ENCODE peak calls at places on chromosome 5, in five cellular contexts. U is AG04450, S is body of pancreas, L is fibroblast of mammary gland, B is A673. T is an unnamed sample.

GRCh38 chr5:95734916-95735315 is 3.8 kb downstream of the RHOBTB3 start:
- DNase-seq in L (peak), S (no peak), B (no peak), U (peak), T (peak)

GRCh38 chr5:174793684-174794328 is 69.4 kb downstream of the MSX2 start:
- DNase-seq in U (no peak), S (peak), B (peak), L (peak), T (peak)

GRCh38 chr5:175060264-175060663 is 335.9 kb downstream of the MSX2 start:
- DNase-seq in B (no peak), S (no peak), L (no peak), U (no peak), T (no peak)

GRCh38 chr5:40277161-40277906 is 402.4 kb upstream of the PTGER4 start:
- DNase-seq in S (no peak), L (no peak), U (no peak), B (no peak), T (no peak)

GRCh38 chr5:35236770-35237169 is 6.5 kb upstream of the PRLR start:
- DNase-seq in S (no peak), U (no peak), L (no peak), B (no peak), T (no peak)

GRCh38 chr5:112492291-112492690 is 73.2 kb upstream of the EPB41L4A start:
- DNase-seq in U (peak), S (peak), B (peak), L (peak), T (peak)

GRCh38 chr5:9786378-9787360 is 156.5 kb upstream of the TAS2R1 start:
- DNase-seq in S (no peak), B (no peak), L (no peak), U (no peak), T (no peak)

GRCh38 chr5:56676091-56676768 is 139.1 kb upstream of the MAP3K1 start:
- DNase-seq in S (no peak), U (no peak), L (no peak), B (no peak), T (no peak)

GRCh38 chr5:141603912-141604311 is 14.9 kb downstream of the DIAPH1 start:
- DNase-seq in S (no peak), U (no peak), L (no peak), B (no peak), T (no peak)

GRCh38 chr5:141597814-141598213 is 21.0 kb downstream of the DIAPH1 start:
- DNase-seq in U (no peak), S (no peak), B (no peak), L (no peak), T (no peak)

GRCh38 chr5:141597394-141597793 is 21.4 kb downstream of the DIAPH1 start:
- DNase-seq in L (no peak), U (no peak), B (no peak), S (no peak), T (no peak)

GRCh38 chr5:141596867-141597266 is 21.9 kb downstream of the DIAPH1 start:
- DNase-seq in L (no peak), B (no peak), S (no peak), U (no peak), T (no peak)

GRCh38 chr5:141598389-141599360 is 20.1 kb downstream of the DIAPH1 start:
- DNase-seq in L (peak), S (no peak), B (no peak), U (no peak), T (no peak)
- TF ChIP-seq CTCF in L (no peak), S (no peak), B (no peak), U (no peak), T (no peak)

DNA sequence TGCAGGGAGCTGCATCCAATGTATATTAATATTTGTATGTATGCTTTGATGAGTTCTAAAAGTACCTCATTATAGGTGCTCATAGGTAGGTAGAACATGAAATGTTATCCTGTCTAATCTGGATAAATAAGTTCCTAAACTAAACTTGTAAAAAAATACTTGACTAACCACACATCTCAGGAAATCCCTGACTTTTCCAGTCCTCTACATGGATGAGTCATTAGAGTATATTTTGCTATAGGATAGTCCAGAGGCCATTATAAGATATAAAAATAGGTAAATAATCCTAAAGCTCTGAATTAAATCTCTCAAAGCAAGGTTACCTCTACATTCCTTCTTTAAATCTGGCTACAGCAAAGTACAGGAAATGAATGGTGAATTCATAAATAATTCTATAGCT is 404.3 kb downstream of the RAB3C start:
- DNase-seq in L (no peak), B (no peak), S (no peak), U (no peak), T (no peak)
- TF ChIP-seq CTCF in L (no peak), B (no peak), S (no peak), U (no peak), T (no peak)

GRCh38 chr5:171340042-171340441 is 31.0 kb downstream of the TLX3 start:
- DNase-seq in B (no peak), S (no peak), L (no peak), U (no peak), T (no peak)

GRCh38 chr5:171335616-171336015 is 26.6 kb downstream of the TLX3 start:
- DNase-seq in B (no peak), L (no peak), U (no peak), S (no peak), T (no peak)

GRCh38 chr5:171340491-171340890 is 31.4 kb downstream of the TLX3 start:
- DNase-seq in S (no peak), U (no peak), B (no peak), L (no peak), T (no peak)

GRCh38 chr5:171337207-171337562 is 28.1 kb downstream of the TLX3 start:
- DNase-seq in S (no peak), U (no peak), L (no peak), B (no peak), T (no peak)

GRCh38 chr5:171336486-171337206 is 27.6 kb downstream of the TLX3 start:
- DNase-seq in S (peak), B (peak), U (peak), L (peak), T (peak)
- TF ChIP-seq CTCF in S (no peak), B (peak), U (peak), L (peak), T (peak)

DNA sequence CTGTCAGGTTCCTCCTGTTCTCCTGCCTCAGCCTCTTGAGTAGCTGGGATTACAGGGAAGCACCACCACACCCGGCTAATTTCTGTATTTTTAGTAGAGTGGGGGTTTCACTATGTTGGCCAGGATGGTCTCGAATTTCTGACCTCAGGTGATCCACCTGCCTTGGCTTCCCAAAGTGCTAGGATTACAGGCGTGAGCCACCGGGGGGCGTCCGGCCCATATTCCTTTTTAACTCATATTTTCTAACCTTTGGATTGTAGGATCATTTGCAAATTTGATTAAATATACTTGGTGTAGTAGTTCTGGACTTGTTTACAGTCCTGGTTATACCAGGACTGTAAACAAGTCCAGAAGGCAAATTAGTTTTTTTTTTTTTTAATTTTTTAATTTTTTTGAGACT is 4.3 kb downstream of the TCERG1 start:
- DNase-seq in U (no peak), B (no peak), S (no peak), L (no peak), T (no peak)
- TF ChIP-seq CTCF in U (peak), B (peak), S (no peak), L (no peak), T (peak)

GRCh38 chr5:141172381-141173204 is at the start of gene PCDHB7:
- DNase-seq in L (peak), B (peak), S (no peak), U (no peak), T (no peak)
- TF ChIP-seq CTCF in L (peak), B (peak), S (no peak), U (peak), T (peak)

GRCh38 chr5:106849266-106849665 is 821.5 kb downstream of the EFNA5 start:
- DNase-seq in L (no peak), B (no peak), U (no peak), S (no peak), T (no peak)

DNA sequence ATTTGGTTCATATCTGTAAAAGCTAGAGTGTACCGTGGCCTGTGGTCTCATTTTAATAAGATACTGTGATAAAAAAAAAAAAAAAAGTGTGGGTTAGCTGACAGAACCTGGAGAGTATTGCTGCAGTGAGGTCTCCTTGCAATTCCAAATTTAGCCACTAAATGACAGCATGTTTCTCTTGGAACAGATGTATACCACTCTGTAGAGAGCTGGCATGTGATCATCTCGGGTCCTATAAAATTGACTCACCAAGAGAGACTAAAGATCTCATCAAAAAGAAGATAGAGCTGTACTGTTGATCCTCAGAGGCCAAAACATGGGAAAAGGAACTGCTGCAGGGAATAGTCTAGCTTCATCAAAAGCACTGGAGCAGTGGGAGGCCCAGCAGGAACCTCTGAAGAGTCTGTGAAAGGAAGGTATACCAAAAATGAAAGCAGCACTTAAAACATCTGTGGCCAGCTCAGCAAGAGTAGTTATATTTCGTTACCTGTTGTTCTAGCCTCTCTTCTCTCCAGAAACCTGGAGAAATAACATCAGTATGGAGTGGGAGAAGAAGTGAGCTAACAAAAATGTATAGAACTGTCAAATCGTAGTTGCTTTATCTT is 826.8 kb downstream of the EFNA5 start:
- DNase-seq in U (no peak), S (no peak), L (peak), B (peak), T (no peak)
- TF ChIP-seq CTCF in U (peak), S (no peak), L (no peak), B (peak), T (no peak)

GRCh38 chr5:177351392-177352329 is at the start of gene LMAN2:
- DNase-seq in L (peak), U (peak), S (peak), B (peak), T (peak)
- TF ChIP-seq CTCF in L (no peak), U (no peak), S (no peak), B (no peak), T (no peak)

GRCh38 chr5:139711067-139711851 is 63.1 kb downstream of the CXXC5 start:
- DNase-seq in S (peak), L (peak), U (no peak), B (peak), T (no peak)
- TF ChIP-seq CTCF in S (no peak), L (peak), U (peak), B (peak), T (no peak)

GRCh38 chr5:98016771-98017170 is 756.7 kb upstream of the RGMB start:
- DNase-seq in B (no peak), L (peak), U (no peak), S (no peak), T (no peak)
- TF ChIP-seq CTCF in B (no peak), L (no peak), U (no peak), S (no peak), T (no peak)